ENCODE peak calls at places on chromosomes 4 and X, in nine cellular contexts. T is heart left ventricle, P is bronchial epithelial cell, F is astrocyte, Z is fibroblast of the aortic adventitia, S is tibial nerve, I is MM.1S, Q is brain microvascular endothelial cell, X is hepatocyte. V is an unnamed sample.

GRCh38 chrX:29397506-29397905 is 810.3 kb downstream of the IL1RAPL1 start:
- DNase-seq in Z (peak), P (no peak), S (no peak), Q (peak), I (no peak), F (peak), X (no peak), T (no peak), V (no peak)

GRCh38 chr4:147019061-147019460 is 73.4 kb upstream of the TTC29 start:
- DNase-seq in Z (peak), F (peak), I (peak), S (peak), T (peak), P (peak), Q (peak), X (peak), V (peak)

GRCh38 chrX:19709812-19710518 is 177.4 kb downstream of the SH3KBP1 start:
- DNase-seq in I (no peak), P (peak), S (no peak), T (no peak), X (no peak), F (peak), Q (peak), Z (peak), V (no peak)

GRCh38 chrX:140502491-140503229 is 2.2 kb downstream of the SOX3 start:
- DNase-seq in X (no peak), I (no peak), T (no peak), Z (no peak), S (no peak), Q (no peak), P (no peak), F (no peak), V (no peak)

GRCh38 chr4:129971419-129971818 is 875.5 kb downstream of the C4orf33 start:
- DNase-seq in X (no peak), F (no peak), S (no peak), P (no peak), Q (no peak), T (no peak), I (no peak), Z (no peak), V (no peak)

GRCh38 chr4:175306436-175306835 is 388.3 kb downstream of the ADAM29 start:
- DNase-seq in Z (no peak), F (no peak), T (no peak), S (no peak), X (peak), Q (no peak), P (no peak), I (no peak), V (no peak)

GRCh38 chr4:27861381-27861787 is 1000.7 kb downstream of the STIM2 start:
- DNase-seq in Q (peak), S (no peak), P (peak), T (no peak), Z (peak), X (peak), F (no peak), I (peak), V (peak)

GRCh38 chrX:18935893-18936292 is 48.0 kb downstream of the PHKA2 start:
- DNase-seq in S (no peak), Q (no peak), Z (no peak), X (peak), T (no peak), P (no peak), F (no peak), I (no peak), V (no peak)

GRCh38 chr4:122960298-122960985 is 38.0 kb upstream of the NUDT6 start:
- DNase-seq in Q (no peak), F (no peak), Z (no peak), X (no peak), P (no peak), T (no peak), S (no peak), I (no peak), V (no peak)

GRCh38 chrX:153689654-153690465 is 2.1 kb downstream of the SLC6A8 start:
- DNase-seq in X (no peak), P (peak), Q (no peak), S (no peak), F (no peak), Z (no peak), I (no peak), T (no peak), V (no peak)

DNA sequence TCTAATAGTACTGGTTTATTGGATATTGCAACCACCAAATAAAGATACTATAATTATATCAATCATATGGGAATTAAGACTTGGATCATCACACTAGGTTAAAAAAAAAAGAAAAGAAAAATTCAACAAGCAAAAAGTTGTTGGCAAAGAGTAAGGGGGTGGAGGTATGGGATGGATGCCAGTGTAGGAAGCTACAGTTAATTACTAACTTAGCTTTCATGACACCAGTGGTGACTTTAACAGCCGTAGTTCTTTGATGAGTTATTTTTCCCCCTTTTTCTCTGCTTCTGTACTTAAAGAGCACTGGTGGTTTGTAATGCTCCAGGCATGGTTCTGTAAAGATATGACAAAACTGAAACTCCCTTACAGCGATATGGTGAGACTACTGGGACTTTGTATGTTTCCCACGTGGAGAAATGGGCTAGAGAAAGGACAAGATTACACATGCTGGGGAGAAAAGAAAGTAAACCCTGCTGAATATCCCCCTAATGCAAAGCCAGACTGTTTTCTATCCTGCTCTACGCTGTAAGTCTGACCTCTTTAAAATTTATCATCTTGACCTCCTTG is 210.9 kb downstream of the SPOCK3 start:
- DNase-seq in T (no peak), Q (no peak), X (no peak), S (no peak), I (no peak), Z (peak), F (no peak), P (peak), V (no peak)
- H3K4me3 ChIP-seq in T (no peak), Q (no peak), X (no peak), S (no peak), I (no peak), Z (no peak), F (no peak), P (no peak), V (no peak)

DNA sequence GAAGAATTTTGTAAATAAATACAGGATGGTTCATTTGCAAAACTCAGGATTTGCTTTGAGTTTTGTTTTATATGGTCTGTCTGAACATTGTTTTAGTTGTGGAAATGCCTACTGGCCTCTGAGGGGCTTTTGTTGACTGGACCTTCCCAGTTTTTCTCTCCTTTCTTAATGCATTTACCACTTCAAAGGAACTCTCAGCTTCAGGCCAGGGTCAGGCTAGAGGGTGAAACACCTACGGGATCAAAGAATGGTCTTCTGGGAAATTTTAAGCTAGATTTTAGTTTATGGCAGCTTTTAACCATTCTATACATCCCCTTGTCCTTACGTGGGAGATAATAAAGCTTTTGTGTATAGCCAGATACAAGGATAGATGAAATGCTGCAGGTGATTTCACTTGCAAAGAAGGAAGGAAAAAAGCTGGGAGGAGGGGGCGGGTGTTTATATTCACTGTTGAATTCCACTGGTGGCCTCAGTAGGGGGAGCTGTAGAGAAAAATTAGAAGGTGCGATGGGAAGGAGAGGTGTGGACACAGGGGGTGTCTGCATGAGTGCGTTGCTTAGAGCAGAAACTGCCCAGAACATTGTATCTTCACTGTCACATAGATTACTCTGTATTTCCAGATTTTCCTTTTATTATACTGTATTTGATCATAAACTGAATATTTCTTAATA is 151.8 kb downstream of the TSPAN5 start:
- DNase-seq in Q (no peak), T (no peak), F (no peak), X (no peak), S (no peak), I (no peak), P (no peak), Z (no peak), V (no peak)
- TF ChIP-seq CTCF in Q (peak), T (no peak), F (peak), X (peak), S (no peak), I (peak), P (no peak), Z (peak), V (peak)

GRCh38 chr4:94765174-94765573 is 7.4 kb downstream of the BMPR1B start:
- DNase-seq in P (no peak), I (no peak), Z (no peak), T (no peak), Q (no peak), X (no peak), S (no peak), F (no peak), V (no peak)

GRCh38 chr4:94766856-94767255 is 9.1 kb downstream of the BMPR1B start:
- DNase-seq in T (no peak), X (no peak), F (peak), I (no peak), Z (peak), P (peak), S (no peak), Q (peak), V (peak)

GRCh38 chr4:94764069-94764468 is 6.3 kb downstream of the BMPR1B start:
- DNase-seq in Z (no peak), Q (no peak), X (no peak), P (no peak), T (no peak), I (no peak), F (no peak), S (no peak), V (no peak)

GRCh38 chr4:94765653-94766052 is 7.9 kb downstream of the BMPR1B start:
- DNase-seq in P (peak), Z (no peak), F (no peak), X (no peak), T (no peak), I (no peak), Q (no peak), S (no peak), V (no peak)

DNA sequence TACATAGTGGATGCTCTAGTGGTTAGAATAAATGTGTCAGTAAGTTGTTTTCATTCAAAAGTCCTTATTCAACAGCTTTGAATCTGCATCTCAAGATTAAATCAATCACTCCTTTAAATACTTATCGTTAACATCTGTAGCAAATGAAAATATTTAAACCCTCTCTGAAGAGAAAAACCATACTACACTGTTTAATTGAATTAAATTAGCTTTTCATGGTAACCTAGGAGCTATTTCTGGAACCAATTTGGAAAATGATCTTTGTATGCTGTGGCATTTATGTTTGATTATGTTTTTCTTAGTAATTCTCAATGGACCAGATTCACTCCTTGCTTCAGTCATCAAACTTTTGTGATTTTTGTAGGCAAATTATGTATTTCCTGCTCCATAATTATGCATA is 9.7 kb downstream of the BMPR1B start:
- DNase-seq in Z (no peak), P (no peak), Q (no peak), I (no peak), S (no peak), X (no peak), F (no peak), T (no peak), V (no peak)
- H3K4me3 ChIP-seq in Z (no peak), P (no peak), Q (no peak), I (no peak), S (no peak), X (no peak), F (no peak), T (no peak), V (no peak)

GRCh38 chrX:146707781-146708180 is 101.8 kb upstream of the CXorf51B start:
- DNase-seq in Z (no peak), I (no peak), S (no peak), T (no peak), P (no peak), X (peak), Q (no peak), F (no peak), V (no peak)
- TF ChIP-seq CTCF in Z (no peak), I (no peak), S (no peak), T (no peak), P (no peak), X (no peak), Q (peak), F (no peak), V (peak)

GRCh38 chr4:48493485-48494100 is 3.5 kb downstream of the ZAR1 start:
- DNase-seq in S (no peak), P (no peak), Q (no peak), Z (peak), I (no peak), F (no peak), T (no peak), X (no peak), V (no peak)

GRCh38 chr4:48490680-48491513 is 845 bp downstream of the ZAR1 start:
- DNase-seq in T (no peak), F (no peak), P (no peak), Q (no peak), I (no peak), Z (no peak), S (no peak), X (peak), V (no peak)

GRCh38 chr4:48491514-48492176 is 1.6 kb downstream of the ZAR1 start:
- DNase-seq in P (no peak), F (no peak), S (no peak), T (no peak), Z (no peak), X (no peak), I (no peak), Q (no peak), V (no peak)

GRCh38 chr4:48490012-48490679 is at the start of gene ZAR1:
- DNase-seq in S (no peak), Q (no peak), P (no peak), T (peak), F (no peak), Z (no peak), X (peak), I (no peak), V (no peak)

DNA sequence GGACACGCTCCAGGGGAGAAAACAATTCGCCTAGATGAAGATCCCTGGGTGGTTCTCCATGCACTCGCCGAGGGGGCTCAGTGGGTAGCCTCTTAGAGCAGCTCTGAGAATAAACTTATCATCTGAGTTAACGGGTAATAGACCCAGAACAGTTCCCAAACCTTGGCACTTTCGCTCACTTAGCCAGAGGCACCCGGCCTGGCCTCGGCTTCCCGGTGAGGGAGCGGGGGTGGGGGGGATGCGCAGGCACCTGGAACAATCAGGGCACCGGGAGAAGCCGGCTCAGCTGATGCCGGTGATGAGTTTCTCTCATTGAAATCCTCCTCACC is 405 bp upstream of the ZAR1 start:
- DNase-seq in T (no peak), Q (no peak), P (no peak), I (no peak), F (no peak), S (no peak), Z (no peak), X (no peak), V (no peak)
- H3K4me3 ChIP-seq in T (peak), Q (no peak), P (no peak), I (no peak), F (no peak), S (no peak), Z (no peak), X (peak), V (no peak)

GRCh38 chr4:169723207-169723606 is 34.5 kb downstream of the HPF1 start:
- DNase-seq in F (no peak), S (no peak), P (no peak), Z (no peak), Q (peak), X (peak), T (no peak), I (no peak), V (no peak)
- TF ChIP-seq CTCF in F (peak), S (no peak), P (no peak), Z (no peak), Q (peak), X (peak), T (no peak), I (no peak), V (peak)

GRCh38 chrX:68728186-68728585 is 80.7 kb downstream of the STARD8 start:
- DNase-seq in P (no peak), Z (no peak), X (no peak), I (no peak), S (no peak), T (no peak), F (no peak), Q (no peak), V (no peak)
- H3K4me3 ChIP-seq in P (no peak), Z (no peak), X (no peak), I (no peak), S (no peak), T (no peak), F (no peak), Q (no peak), V (no peak)

DNA sequence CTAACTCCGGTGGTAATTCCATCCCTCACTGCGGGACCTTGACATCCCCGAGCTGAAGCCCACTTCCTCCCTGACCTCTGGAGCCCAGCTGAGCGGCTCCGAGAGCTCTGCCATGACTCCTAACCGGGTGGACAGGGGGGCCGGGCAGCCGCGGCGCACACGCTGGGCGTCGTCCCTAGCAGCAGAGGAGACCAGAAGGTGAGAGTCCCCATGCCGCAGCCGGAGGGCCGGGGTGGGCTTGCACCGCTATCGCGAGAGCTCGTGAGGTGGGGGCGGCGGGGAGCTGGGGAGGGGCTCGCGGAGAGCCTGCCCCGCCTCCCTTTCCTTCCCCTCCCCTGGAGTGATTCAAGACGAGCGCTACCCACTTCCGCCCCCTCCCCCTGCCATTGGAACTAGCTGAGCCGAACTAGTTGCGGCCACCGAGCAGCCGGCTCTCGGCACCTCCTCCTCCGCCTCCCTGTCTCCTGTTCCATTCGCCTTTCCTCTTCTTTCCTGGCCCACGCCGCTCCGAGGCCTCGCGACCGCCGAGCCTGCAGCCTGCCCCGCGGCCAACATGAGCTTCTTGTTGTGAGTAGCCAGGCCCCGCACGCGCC is at the start of gene MOB1B:
- DNase-seq in X (peak), Q (peak), F (peak), Z (peak), T (peak), S (peak), P (peak), I (peak), V (peak)
- TF ChIP-seq CTCF in X (peak), Q (peak), F (no peak), Z (peak), T (peak), S (peak), P (peak), I (peak), V (peak)

GRCh38 chr4:142284402-142285221 is 561.5 kb downstream of the INPP4B start:
- DNase-seq in T (no peak), X (no peak), P (no peak), I (no peak), Z (no peak), S (no peak), F (no peak), Q (no peak), V (no peak)
- H3K4me3 ChIP-seq in T (no peak), X (no peak), P (no peak), I (no peak), Z (no peak), S (no peak), F (no peak), Q (no peak), V (no peak)

V was measured in LNCaP clone FGC.